ENCODE peak calls at places on chromosome 5, in eight cellular contexts. M is tibial nerve, G is body of pancreas, X is GM12865, A is astrocyte of the spinal cord, P is osteoblast, F is OCI-LY7, T is esophagus squamous epithelium. V is an unnamed sample.

GRCh38 chr5:149228610-149229297 is 42.9 kb upstream of the AFAP1L1 start:
- DNase-seq in M (no peak), G (peak; percentile 48), X (no peak), A (peak; percentile 88), P (peak; percentile 87), F (no peak), T (no peak), V (peak; percentile 90)

GRCh38 chr5:38381361-38381760 is 123.0 kb downstream of the EGFLAM start:
- DNase-seq in M (no peak), G (no peak), X (no peak), A (no peak), P (no peak), F (no peak), T (no peak), V (no peak)

GRCh38 chr5:81751836-81752643 is 1.1 kb upstream of the SSBP2 start:
- DNase-seq in M (peak; percentile 35), G (no peak), X (no peak), A (peak; percentile 33), P (peak; percentile 9), F (no peak), T (peak; percentile 44), V (no peak)

GRCh38 chr5:160802567-160802966 is 49.4 kb downstream of the ATP10B start:
- DNase-seq in M (no peak), G (peak; percentile 16), X (peak; percentile 8), A (no peak), P (no peak), F (no peak), T (no peak), V (no peak)

GRCh38 chr5:63961598-63962161 is 565 bp downstream of the HTR1A start:
- DNase-seq in M (no peak), G (no peak), X (no peak), A (no peak), P (peak; percentile 63), F (no peak), T (no peak), V (no peak)

GRCh38 chr5:160165137-160166068 is 46.2 kb upstream of the PWWP2A start:
- DNase-seq in M (peak; percentile 78), G (peak; percentile 83), X (no peak), A (peak; percentile 99), P (peak; percentile 95), F (no peak), T (peak; percentile 15), V (peak; percentile 97)

GRCh38 chr5:86665984-86666760 is 48.4 kb downstream of the COX7C start:
- DNase-seq in M (no peak), G (peak; percentile 57), X (peak; percentile 4), A (no peak), P (no peak), F (peak; percentile 84), T (no peak), V (no peak)

GRCh38 chr5:10681605-10682428 is 79.2 kb downstream of the DAP start:
- DNase-seq in M (no peak), G (no peak), X (no peak), A (no peak), P (no peak), F (no peak), T (no peak), V (no peak)

GRCh38 chr5:143200781-143201398 is 202.6 kb downstream of the NR3C1 start:
- DNase-seq in M (no peak), G (no peak), X (no peak), A (peak; percentile 80), P (peak; percentile 71), F (no peak), T (no peak), V (peak; percentile 50)

GRCh38 chr5:133111299-133111698 is 59.5 kb downstream of the HSPA4 start:
- DNase-seq in M (peak; percentile 82), G (peak; percentile 83), X (peak; percentile 88), A (peak; percentile 82), P (peak; percentile 96), F (peak; percentile 87), T (no peak), V (peak; percentile 69)

GRCh38 chr5:113090336-113091106 is 113.9 kb downstream of the DCP2 start:
- DNase-seq in M (no peak), G (no peak), X (peak; percentile 13), A (no peak), P (no peak), F (no peak), T (no peak), V (no peak)
- H3K4me3 ChIP-seq in M (no peak overlapping the region), G (no peak overlapping the region), X (no peak overlapping the region), A (no peak overlapping the region), P (no peak overlapping the region), F (no peak overlapping the region), T (no peak overlapping the region), V (no peak overlapping the region)

DNA sequence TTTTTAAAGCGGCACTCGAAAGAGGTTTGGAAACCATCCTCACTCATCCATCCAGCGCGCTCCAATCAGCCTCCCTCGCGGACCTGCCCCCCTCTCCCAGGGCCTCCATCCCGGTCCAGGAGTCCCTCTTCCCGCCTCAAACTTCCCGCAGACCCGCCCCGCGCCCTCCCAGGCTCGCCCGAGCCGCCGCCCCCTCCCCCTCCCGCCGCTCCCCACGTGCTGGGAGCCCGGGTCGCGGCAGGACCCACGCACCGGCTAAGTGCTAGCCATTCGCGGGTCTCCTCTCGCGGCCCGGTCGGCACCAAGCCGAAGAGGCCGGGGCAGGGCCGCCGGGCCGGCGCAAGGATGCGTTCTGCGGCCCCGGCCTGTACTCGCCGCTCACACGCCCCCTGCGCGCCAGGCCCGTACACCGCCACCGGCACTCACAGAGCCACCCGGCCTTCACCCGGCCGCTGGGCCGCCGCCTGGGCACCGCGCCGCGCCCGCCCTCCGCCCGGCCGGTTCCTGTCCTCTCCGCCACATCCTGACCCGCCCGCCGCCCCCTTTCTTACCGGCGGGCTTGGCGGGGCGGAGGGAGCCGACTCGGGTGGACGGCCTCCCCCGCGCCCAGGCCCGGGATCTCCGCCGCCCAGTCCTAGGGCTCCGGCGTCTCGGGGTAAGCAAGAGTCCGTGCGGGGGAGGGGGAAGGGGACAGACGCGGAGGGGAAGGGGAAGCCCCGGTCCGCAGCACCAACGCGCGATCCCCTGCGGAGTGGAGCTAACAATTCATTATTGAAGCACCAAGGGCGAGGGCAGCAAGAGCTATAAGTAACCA is 612 bp downstream of the CHD1 start:
- DNase-seq in M (peak; percentile 62), G (peak; percentile 55), X (peak; percentile 61), A (peak; percentile 68), P (peak; percentile 92), F (peak; percentile 32), T (peak; percentile 69), V (no peak)
- TF ChIP-seq CTCF in M (no peak), G (no peak), X (no peak), A (no peak), P (no peak), F (no peak), T (no peak), V (no peak)

DNA sequence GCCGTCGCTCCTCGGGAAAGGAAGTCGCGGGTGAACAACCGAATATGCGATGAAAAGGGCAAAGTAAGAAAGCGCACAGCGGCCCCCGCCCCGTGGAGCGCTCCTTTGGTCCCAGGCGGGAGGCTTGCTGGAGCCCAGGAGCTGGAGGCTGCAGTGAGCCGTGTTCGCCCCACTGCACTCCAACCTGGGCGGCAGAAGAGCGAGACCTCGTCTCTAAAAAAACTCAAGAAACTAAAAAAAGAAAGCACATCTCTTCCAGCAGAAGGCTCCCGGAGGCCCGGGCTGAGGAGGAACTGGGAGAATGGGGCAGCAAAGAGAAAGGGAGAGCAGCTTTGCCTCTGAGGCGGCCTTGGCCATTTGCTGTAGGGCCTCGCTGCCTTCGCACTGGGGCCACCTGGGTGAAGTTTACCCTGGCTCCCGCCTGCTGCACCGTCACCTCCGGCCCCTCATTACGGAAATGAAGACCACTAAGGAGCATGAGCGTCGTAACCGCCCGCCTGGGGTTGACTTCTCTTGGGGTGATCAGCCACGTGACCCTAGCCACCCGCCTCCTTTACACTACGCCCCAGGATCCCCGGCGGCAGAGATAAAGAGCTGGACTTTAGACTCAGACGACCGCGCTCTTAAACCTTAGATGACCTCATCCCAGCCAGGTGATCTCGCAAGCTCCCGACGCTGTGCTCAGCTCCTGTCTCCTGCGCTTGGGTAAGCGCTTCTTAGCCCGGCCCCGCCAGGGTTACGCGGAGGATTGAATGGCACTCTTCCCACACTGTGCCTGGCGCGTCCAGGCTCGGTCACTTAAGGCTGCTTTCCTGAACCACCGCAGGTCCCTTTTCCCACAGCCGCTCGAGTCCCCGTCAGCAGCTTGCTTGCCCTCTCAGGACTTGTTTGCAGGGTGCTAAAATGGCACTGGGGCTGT is 108.1 kb upstream of the LARP1 start:
- DNase-seq in M (no peak), G (peak; percentile 90), X (no peak), A (peak; percentile 13), P (peak; percentile 82), F (no peak), T (no peak), V (no peak)
- H3K4me3 ChIP-seq in M (peak overlapping the region; percentile 39), G (no peak overlapping the region), X (peak overlapping the region; percentile 18), A (peak overlapping the region; percentile 22), P (peak overlapping the region; percentile 60), F (no peak overlapping the region), T (peak overlapping the region; percentile 60), V (no peak overlapping the region)

GRCh38 chr5:39986614-39987013 is 561.8 kb upstream of the DAB2 start:
- DNase-seq in M (no peak), G (no peak), X (no peak), A (no peak), P (no peak), F (no peak), T (no peak), V (no peak)
- TF ChIP-seq CTCF in M (no peak), G (no peak), X (no peak), A (peak; percentile 2), P (peak; percentile 37), F (peak; percentile 54), T (no peak), V (no peak)

GRCh38 chr5:1568201-1568979 is 44.6 kb upstream of the LPCAT1 start:
- DNase-seq in M (no peak), G (no peak), X (no peak), A (peak; percentile 79), P (peak; percentile 73), F (no peak), T (no peak), V (peak; percentile 72)
- H3K4me3 ChIP-seq in M (no peak overlapping the region), G (no peak overlapping the region), X (no peak overlapping the region), A (no peak overlapping the region), P (peak overlapping the region; percentile 36), F (no peak overlapping the region), T (no peak overlapping the region), V (no peak overlapping the region)

GRCh38 chr5:139688712-139689413 is 40.7 kb downstream of the CXXC5 start:
- DNase-seq in M (no peak), G (peak; percentile 69), X (no peak), A (no peak), P (no peak), F (peak; percentile 85), T (no peak), V (no peak)

GRCh38 chr5:139686356-139686918 is 38.3 kb downstream of the CXXC5 start:
- DNase-seq in M (no peak), G (no peak), X (no peak), A (no peak), P (no peak), F (peak; percentile 44), T (no peak), V (no peak)

GRCh38 chr5:139688088-139688702 is 40.0 kb downstream of the CXXC5 start:
- DNase-seq in M (no peak), G (peak; percentile 19), X (no peak), A (no peak), P (no peak), F (peak; percentile 78), T (no peak), V (no peak)

GRCh38 chr5:139686919-139687421 is 38.8 kb downstream of the CXXC5 start:
- DNase-seq in M (no peak), G (peak; percentile 71), X (no peak), A (no peak), P (no peak), F (no peak), T (no peak), V (no peak)

GRCh38 chr5:139687656-139688055 is 39.5 kb downstream of the CXXC5 start:
- DNase-seq in M (no peak), G (peak; percentile 98), X (no peak), A (no peak), P (no peak), F (no peak), T (no peak), V (no peak)
- TF ChIP-seq CTCF in M (no peak), G (no peak), X (no peak), A (no peak), P (no peak), F (no peak), T (no peak), V (no peak)

V was measured in HFF-Myc.